ENCODE peak calls at places on chromosomes 6 and 20, in six cellular contexts. Q is fibroblast of mammary gland, N is endothelial cell, T is fibroblast of pulmonary artery, F is brain microvascular endothelial cell, P is body of pancreas. C is an unnamed sample.

GRCh38 chr20:41178904-41179432 is 41.6 kb downstream of the PLCG1 start:
- DNase-seq in Q (no peak), N (no peak), T (peak; percentile 42), F (no peak), P (no peak), C (peak; percentile 31)

GRCh38 chr6:36351152-36351571 is 14.5 kb upstream of the BNIP5 start:
- DNase-seq in Q (peak; percentile 29), N (no peak), T (peak; percentile 80), F (peak; percentile 80), P (no peak), C (no peak)

GRCh38 chr6:170026272-170027110 is 264.4 kb downstream of the DLL1 start:
- DNase-seq in Q (no peak), N (no peak), T (no peak), F (no peak), P (peak; percentile 78), C (peak; percentile 65)

GRCh38 chr6:105646391-105646867 is 243.5 kb upstream of the PREP start:
- DNase-seq in Q (peak; percentile 21), N (no peak), T (no peak), F (no peak), P (no peak), C (no peak)

GRCh38 chr20:41738584-41739193 is 120.5 kb upstream of the CHD6 start:
- DNase-seq in Q (peak; percentile 45), N (peak; percentile 60), T (peak; percentile 57), F (peak; percentile 47), P (peak; percentile 52), C (no peak)

GRCh38 chr6:154169193-154169847 is 130.3 kb downstream of the OPRM1 start:
- DNase-seq in Q (no peak), N (no peak), T (peak; percentile 3), F (no peak), P (no peak), C (no peak)

GRCh38 chr6:119347466-119348307 is 1.9 kb downstream of the MAN1A1 start:
- DNase-seq in Q (peak; percentile 65), N (no peak), T (no peak), F (no peak), P (peak; percentile 56), C (no peak)

GRCh38 chr6:112044856-112045255 is 9.0 kb upstream of the CCN6 start:
- DNase-seq in Q (peak; percentile 82), N (no peak), T (peak; percentile 90), F (peak; percentile 87), P (no peak), C (no peak)

GRCh38 chr6:153328194-153328593 is 197.1 kb upstream of the RGS17 start:
- DNase-seq in Q (no peak), N (no peak), T (no peak), F (no peak), P (no peak), C (no peak)

GRCh38 chr20:57412347-57413029 is 21.3 kb downstream of the RBM38 start:
- DNase-seq in Q (no peak), N (no peak), T (no peak), F (no peak), P (no peak), C (no peak)

GRCh38 chr6:170017603-170018274 is 266.3 kb downstream of the ERMARD start:
- DNase-seq in Q (no peak), N (no peak), T (no peak), F (no peak), P (no peak), C (peak; percentile 16)

GRCh38 chr6:100260584-100260983 is 204.1 kb downstream of the SIM1 start:
- DNase-seq in Q (peak; percentile 12), N (no peak), T (peak; percentile 13), F (peak; percentile 36), P (no peak), C (no peak)

GRCh38 chr6:20584100-20584731 is 50.0 kb downstream of the CDKAL1 start:
- DNase-seq in Q (no peak), N (no peak), T (no peak), F (no peak), P (no peak), C (no peak)

DNA sequence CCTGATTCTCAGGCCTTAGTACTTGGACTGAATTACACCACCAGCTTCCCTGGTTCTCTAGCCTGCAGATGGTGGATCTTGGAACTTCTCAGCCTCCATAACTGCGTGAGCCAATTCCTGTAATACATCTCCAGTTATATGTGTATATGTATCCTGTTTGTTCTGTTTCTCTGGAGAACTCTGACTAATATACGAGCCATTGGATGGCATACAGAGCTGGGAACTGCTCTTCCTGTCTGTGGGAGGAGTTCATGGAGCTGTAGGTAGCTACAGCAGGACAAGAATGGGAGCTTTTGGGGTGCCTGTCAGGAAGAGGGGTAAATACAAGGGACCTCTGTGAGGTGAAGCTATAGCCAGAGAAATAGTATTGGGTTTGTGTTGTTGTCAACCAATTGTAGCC is 41.2 kb downstream of the TMEM14A start:
- DNase-seq in Q (peak; percentile 37), N (no peak), T (peak; percentile 12), F (no peak), P (no peak), C (no peak)
- TF ChIP-seq CTCF in Q (no peak), N (no peak), T (no peak), F (no peak), P (no peak), C (no peak)

DNA sequence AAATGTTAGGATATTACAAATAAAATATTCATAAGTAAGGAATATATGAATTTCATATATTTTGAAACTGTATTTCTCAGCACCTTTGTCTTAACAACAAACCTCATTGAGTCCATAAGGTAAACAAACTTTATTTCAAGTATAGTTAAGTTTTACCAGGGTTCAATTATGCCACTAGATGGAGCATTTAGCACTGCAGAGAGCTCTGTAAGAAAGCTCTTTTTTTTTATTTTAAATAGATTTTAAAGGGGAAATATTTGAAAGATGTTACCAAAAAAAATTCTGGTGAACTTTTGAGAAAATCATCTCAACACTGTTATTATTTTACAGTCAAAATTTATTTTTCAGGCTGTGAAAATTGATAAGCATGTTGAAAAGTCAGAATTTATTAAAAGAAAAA is 955.2 kb upstream of the EYS start:
- DNase-seq in Q (peak; percentile 20), N (no peak), T (peak; percentile 69), F (no peak), P (no peak), C (no peak)
- TF ChIP-seq CTCF in Q (peak; percentile 36), N (peak; percentile 35), T (peak; percentile 67), F (peak; percentile 45), P (no peak), C (peak; percentile 83)

GRCh38 chr6:62775427-62776022 is 435.7 kb upstream of the FKBP1C start:
- DNase-seq in Q (peak; percentile 6), N (no peak), T (peak; percentile 0), F (no peak), P (no peak), C (no peak)
- TF ChIP-seq CTCF in Q (peak; percentile 29), N (peak; percentile 68), T (peak; percentile 18), F (no peak), P (peak; percentile 53), C (peak; percentile 83)

GRCh38 chr20:44431502-44432234 is 44.0 kb upstream of the TTPAL start:
- DNase-seq in Q (no peak), N (no peak), T (peak; percentile 7), F (no peak), P (no peak), C (no peak)
- TF ChIP-seq CTCF in Q (no peak), N (no peak), T (no peak), F (peak; percentile 16), P (no peak), C (no peak)

GRCh38 chr6:116316772-116317467 is 37.2 kb upstream of the TSPYL1 start:
- DNase-seq in Q (peak; percentile 22), N (no peak), T (no peak), F (no peak), P (peak; percentile 13), C (no peak)
- TF ChIP-seq CTCF in Q (peak; percentile 0), N (no peak), T (no peak), F (peak; percentile 18), P (no peak), C (no peak)

GRCh38 chr6:135209803-135210202 is 28.7 kb downstream of the MYB start:
- DNase-seq in Q (no peak), N (no peak), T (no peak), F (no peak), P (no peak), C (no peak)
- TF ChIP-seq CTCF in Q (no peak), N (no peak), T (no peak), F (no peak), P (no peak), C (no peak)

DNA sequence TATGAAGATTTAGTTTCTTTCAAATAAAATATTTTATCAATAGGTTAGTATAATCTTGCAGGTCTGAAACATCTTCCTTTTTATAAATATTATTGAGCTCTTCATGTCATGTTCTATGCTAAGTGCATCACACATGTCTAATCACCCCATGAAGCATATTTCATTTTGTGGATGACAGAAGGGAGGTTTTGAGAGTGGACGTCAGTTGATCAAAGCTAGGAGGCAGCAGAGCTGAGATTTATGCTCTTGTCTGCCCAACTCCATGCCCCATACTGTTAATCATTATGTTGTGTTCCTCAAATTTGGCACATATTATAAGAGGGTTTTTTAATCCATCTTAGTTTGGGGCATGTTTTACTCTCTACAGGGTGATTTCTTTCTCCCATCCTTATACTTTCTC is 22.7 kb downstream of the DSE start:
- DNase-seq in Q (peak; percentile 28), N (no peak), T (no peak), F (no peak), P (no peak), C (no peak)
- TF ChIP-seq CTCF in Q (peak; percentile 27), N (no peak), T (peak; percentile 21), F (peak; percentile 37), P (no peak), C (no peak)

DNA sequence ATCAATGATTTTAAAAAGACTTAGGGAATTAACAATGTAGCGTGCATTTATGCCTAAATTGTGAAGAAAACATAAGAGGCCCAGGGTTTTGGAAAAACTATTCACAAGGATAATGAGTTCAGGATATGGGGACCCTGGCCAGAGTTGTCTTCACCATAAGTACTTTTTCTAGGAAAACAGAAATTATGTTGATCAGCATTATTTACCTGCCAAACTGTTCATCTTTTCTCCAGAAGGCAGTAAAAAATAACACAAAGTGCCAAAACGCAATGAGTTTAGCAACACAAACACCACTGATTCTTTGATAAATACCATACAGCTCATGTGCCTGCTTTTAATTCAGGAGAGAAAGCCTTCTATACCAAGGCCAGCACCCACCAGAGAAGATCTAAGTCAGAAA is 43.1 kb downstream of the SNAP25 start:
- DNase-seq in Q (no peak), N (no peak), T (no peak), F (no peak), P (no peak), C (no peak)
- TF ChIP-seq CTCF in Q (no peak), N (no peak), T (no peak), F (no peak), P (no peak), C (no peak)

GRCh38 chr6:2753116-2753489 is 2.4 kb upstream of the MYLK4 start:
- DNase-seq in Q (no peak), N (no peak), T (no peak), F (no peak), P (no peak), C (no peak)

GRCh38 chr6:2753743-2754142 is 3.0 kb upstream of the MYLK4 start:
- DNase-seq in Q (no peak), N (no peak), T (no peak), F (no peak), P (no peak), C (no peak)

GRCh38 chr6:2755456-2755855 is 4.7 kb upstream of the MYLK4 start:
- DNase-seq in Q (no peak), N (no peak), T (no peak), F (no peak), P (no peak), C (no peak)

GRCh38 chr6:2754911-2755310 is 4.2 kb upstream of the MYLK4 start:
- DNase-seq in Q (no peak), N (no peak), T (no peak), F (no peak), P (no peak), C (no peak)

GRCh38 chr6:2754396-2754795 is 3.7 kb upstream of the MYLK4 start:
- DNase-seq in Q (no peak), N (no peak), T (no peak), F (no peak), P (no peak), C (no peak)
- TF ChIP-seq CTCF in Q (no peak), N (no peak), T (no peak), F (no peak), P (no peak), C (no peak)

C was measured in type B pancreatic cell.